ENCODE peak calls at places on chromosomes 4 and X, in six cellular contexts. G, X, Z, A, E and L are unnamed samples.

GRCh38 chrX:78213331-78213730 is 73.9 kb upstream of the TAF9B start:
- DNase-seq in G (no peak), X (no peak), Z (no peak), A (no peak), E (no peak), L (no peak)

GRCh38 chr4:186161138-186161537 is 30.2 kb upstream of the CYP4V2 start:
- DNase-seq in G (no peak), X (no peak), Z (no peak), A (no peak), E (no peak), L (no peak)

GRCh38 chr4:184355111-184355604 is 119.2 kb downstream of the IRF2 start:
- DNase-seq in G (no peak), X (peak), Z (peak), A (peak), E (peak), L (peak)

GRCh38 chrX:68830486-68831404 is 1.9 kb downstream of the EFNB1 start:
- DNase-seq in G (no peak), X (no peak), Z (peak), A (no peak), E (peak), L (no peak)

GRCh38 chrX:138191998-138192397 is 519.5 kb downstream of the FGF13 start:
- DNase-seq in G (peak), X (no peak), Z (peak), A (peak), E (peak), L (peak)

GRCh38 chrX:154457491-154458115 is 478 bp upstream of the PLXNA3 start:
- DNase-seq in G (no peak), X (no peak), Z (peak), A (no peak), E (peak), L (peak)

GRCh38 chrX:76148011-76148665 is 24.7 kb upstream of the PBDC1 start:
- DNase-seq in G (no peak), X (peak), Z (no peak), A (peak), E (no peak), L (no peak)

GRCh38 chr4:48483777-48484493 is 792 bp downstream of the SLC10A4 start:
- DNase-seq in G (no peak), X (no peak), Z (peak), A (no peak), E (peak), L (no peak)

GRCh38 chr4:40621229-40621591 is 8.5 kb downstream of the RBM47 start:
- DNase-seq in G (no peak), X (no peak), Z (no peak), A (no peak), E (no peak), L (no peak)

GRCh38 chrX:13152511-13152868 is 108.1 kb upstream of the FAM9C start:
- DNase-seq in G (no peak), X (no peak), Z (peak), A (no peak), E (no peak), L (no peak)

GRCh38 chrX:2627272-2627867 is 63.7 kb upstream of the CD99 start:
- DNase-seq in G (no peak), X (peak), Z (peak), A (peak), E (peak), L (peak)

GRCh38 chrX:48800574-48801280 is 1.1 kb upstream of the HDAC6 start:
- DNase-seq in G (no peak), X (no peak), Z (no peak), A (no peak), E (no peak), L (peak)

GRCh38 chr4:173005912-173006633 is 162.5 kb upstream of the GALNT7 start:
- DNase-seq in G (no peak), X (no peak), Z (no peak), A (no peak), E (no peak), L (no peak)

GRCh38 chrX:13876652-13877051 is 59.8 kb upstream of the GPM6B start:
- DNase-seq in G (no peak), X (peak), Z (no peak), A (peak), E (no peak), L (no peak)

GRCh38 chr4:186719925-186720694 is 3.5 kb downstream of the FAT1 start:
- DNase-seq in G (no peak), X (peak), Z (no peak), A (no peak), E (no peak), L (peak)

GRCh38 chr4:101697266-101697665 is 93.3 kb upstream of the BANK1 start:
- DNase-seq in G (no peak), X (no peak), Z (no peak), A (no peak), E (no peak), L (no peak)

GRCh38 chr4:31365006-31365690 is 645.0 kb downstream of the PCDH7 start:
- DNase-seq in G (no peak), X (no peak), Z (no peak), A (no peak), E (no peak), L (no peak)

GRCh38 chr4:167238226-167238625 is 3.9 kb upstream of the SPOCK3 start:
- DNase-seq in G (no peak), X (no peak), Z (no peak), A (no peak), E (no peak), L (peak)

GRCh38 chrX:43655151-43655676 is 885 bp upstream of the MAOA start:
- DNase-seq in G (no peak), X (peak), Z (peak), A (peak), E (peak), L (peak)

GRCh38 chr4:114208747-114209146 is 229.3 kb upstream of the ARSJ start:
- DNase-seq in G (no peak), X (no peak), Z (no peak), A (peak), E (no peak), L (no peak)

GRCh38 chr4:7759635-7760034 is 180.0 kb downstream of the AFAP1 start:
- DNase-seq in G (no peak), X (no peak), Z (no peak), A (no peak), E (no peak), L (no peak)

GRCh38 chr4:25779021-25779420 is 83.8 kb downstream of the SEL1L3 start:
- DNase-seq in G (no peak), X (no peak), Z (no peak), A (peak), E (no peak), L (no peak)

GRCh38 chr4:113537183-113537977 is 224.2 kb downstream of the CAMK2D start:
- DNase-seq in G (no peak), X (no peak), Z (no peak), A (no peak), E (no peak), L (no peak)

GRCh38 chr4:4317496-4318232 is 27.6 kb downstream of the ZBTB49 start:
- DNase-seq in G (no peak), X (no peak), Z (no peak), A (no peak), E (no peak), L (no peak)

GRCh38 chr4:55348436-55348835 is 2.4 kb downstream of the SRD5A3 start:
- DNase-seq in G (no peak), X (peak), Z (no peak), A (peak), E (no peak), L (no peak)

GRCh38 chr4:8538703-8539567 is 41.3 kb upstream of the GPR78 start:
- DNase-seq in G (no peak), X (peak), Z (no peak), A (peak), E (no peak), L (peak)

GRCh38 chrX:46791927-46792825 is 33.3 kb upstream of the SLC9A7 start:
- DNase-seq in G (no peak), X (peak), Z (peak), A (peak), E (no peak), L (no peak)

GRCh38 chr4:155967098-155967497 is 13.4 kb upstream of the CTSO start:
- DNase-seq in G (no peak), X (peak), Z (no peak), A (peak), E (no peak), L (no peak)

GRCh38 chr4:6198278-6198677 is 2.1 kb downstream of the JAKMIP1 start:
- DNase-seq in G (no peak), X (no peak), Z (no peak), A (no peak), E (no peak), L (no peak)

GRCh38 chr4:26320159-26320452 is 708 bp upstream of the RBPJ start:
- DNase-seq in G (no peak), X (peak), Z (no peak), A (peak), E (no peak), L (no peak)

GRCh38 chrX:137563681-137564651 is 2.0 kb upstream of the ZIC3 start:
- DNase-seq in G (no peak), X (no peak), Z (peak), A (no peak), E (peak), L (no peak)

GRCh38 chrX:74251006-74251930 is 52.7 kb upstream of the ZCCHC13 start:
- DNase-seq in G (no peak), X (peak), Z (no peak), A (peak), E (no peak), L (peak)

GRCh38 chr4:129926936-129927335 is 831.0 kb downstream of the C4orf33 start:
- DNase-seq in G (no peak), X (no peak), Z (no peak), A (no peak), E (no peak), L (peak)

GRCh38 chrX:152154050-152154449 is 15.7 kb upstream of the MAGEA10 start:
- DNase-seq in G (no peak), X (no peak), Z (no peak), A (no peak), E (no peak), L (no peak)

GRCh38 chr4:14700544-14700943 is 301.7 kb upstream of the CPEB2 start:
- DNase-seq in G (no peak), X (no peak), Z (no peak), A (no peak), E (no peak), L (no peak)

GRCh38 chrX:24542756-24543155 is 77.7 kb downstream of the PDK3 start:
- DNase-seq in G (no peak), X (no peak), Z (no peak), A (no peak), E (no peak), L (no peak)

GRCh38 chr4:2835978-2836377 is 7.7 kb upstream of the ADD1 start:
- DNase-seq in G (no peak), X (no peak), Z (no peak), A (no peak), E (peak), L (no peak)

DNA sequence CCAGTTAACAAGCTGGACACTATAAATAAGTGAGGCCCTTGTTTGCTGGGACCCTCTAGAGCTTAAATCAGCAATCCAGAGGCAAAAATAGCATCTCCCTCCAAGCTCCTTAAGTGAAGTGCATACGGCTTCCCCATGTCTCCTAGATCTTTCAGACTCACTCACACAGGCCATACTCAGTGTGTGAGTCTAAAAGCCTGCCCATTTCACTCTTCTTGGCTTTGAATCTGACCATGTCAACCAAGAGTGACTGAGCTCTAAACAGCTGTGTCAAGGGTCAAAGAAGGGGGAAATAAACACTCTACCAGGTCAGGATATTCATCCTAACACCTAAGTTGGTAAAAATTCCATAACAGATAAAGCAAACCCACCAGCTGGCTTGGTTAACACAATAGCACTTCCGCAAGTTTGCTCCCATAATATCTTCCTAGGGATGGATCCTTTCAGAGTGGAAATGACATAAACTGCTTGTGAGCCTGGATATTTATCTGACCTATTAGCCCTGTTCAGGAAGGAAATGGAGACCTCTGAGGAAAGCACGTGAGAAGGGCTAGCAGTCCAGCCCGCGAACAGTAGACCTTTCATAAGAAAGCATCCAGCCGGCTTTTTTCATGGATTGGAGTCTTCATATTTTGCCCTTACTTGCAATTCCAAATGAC is 65.6 kb downstream of the MID1 start:
- DNase-seq in G (no peak), X (peak), Z (no peak), A (no peak), E (no peak), L (no peak)
- H4K91ac ChIP-seq in G (no peak), X (no peak), Z (no peak), A (no peak), E (no peak), L (no peak)

GRCh38 chr4:73735231-73735630 is 5.1 kb upstream of the CXCL8 start:
- DNase-seq in G (no peak), X (peak), Z (no peak), A (peak), E (no peak), L (peak)
- H4K91ac ChIP-seq in G (no peak), X (peak), Z (no peak), A (no peak), E (no peak), L (no peak)

GRCh38 chr4:1371831-1372165 is 24.8 kb downstream of the UVSSA start:
- DNase-seq in G (no peak), X (no peak), Z (no peak), A (no peak), E (no peak), L (no peak)
- H4K91ac ChIP-seq in G (no peak), X (no peak), Z (no peak), A (no peak), E (no peak), L (no peak)

DNA sequence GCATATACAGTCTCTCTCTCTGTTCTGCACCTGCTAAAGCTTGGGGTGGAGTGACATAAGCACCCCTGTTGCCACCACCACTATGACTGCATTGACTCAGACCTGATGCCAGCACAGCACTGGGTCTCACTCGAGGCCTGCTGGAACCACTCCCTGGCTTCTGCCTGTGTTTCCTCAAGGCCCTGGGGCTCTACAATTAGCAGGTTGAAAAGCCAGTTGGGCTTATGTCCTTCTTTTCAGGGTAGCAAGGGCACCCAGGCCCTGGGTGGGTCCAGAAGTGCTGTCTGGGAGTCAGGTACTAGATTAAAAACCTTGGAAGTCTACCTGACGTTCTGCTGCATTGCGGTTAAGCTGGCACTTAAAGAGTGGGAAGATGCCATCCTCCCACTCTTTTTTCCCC is 50.5 kb upstream of the MAGEC3 start:
- DNase-seq in G (no peak), X (no peak), Z (no peak), A (no peak), E (no peak), L (no peak)
- H4K91ac ChIP-seq in G (no peak), X (no peak), Z (no peak), A (no peak), E (no peak), L (no peak)

GRCh38 chr4:143555676-143556075 is 42.2 kb downstream of the SMARCA5 start:
- DNase-seq in G (no peak), X (no peak), Z (no peak), A (peak), E (no peak), L (peak)

GRCh38 chr4:143558823-143559756 is 45.6 kb downstream of the SMARCA5 start:
- DNase-seq in G (no peak), X (no peak), Z (peak), A (peak), E (peak), L (peak)

GRCh38 chr4:143559757-143560147 is 46.2 kb downstream of the SMARCA5 start:
- DNase-seq in G (no peak), X (no peak), Z (peak), A (no peak), E (no peak), L (no peak)

GRCh38 chr4:143554728-143555597 is 41.5 kb downstream of the SMARCA5 start:
- DNase-seq in G (no peak), X (no peak), Z (no peak), A (no peak), E (no peak), L (no peak)

DNA sequence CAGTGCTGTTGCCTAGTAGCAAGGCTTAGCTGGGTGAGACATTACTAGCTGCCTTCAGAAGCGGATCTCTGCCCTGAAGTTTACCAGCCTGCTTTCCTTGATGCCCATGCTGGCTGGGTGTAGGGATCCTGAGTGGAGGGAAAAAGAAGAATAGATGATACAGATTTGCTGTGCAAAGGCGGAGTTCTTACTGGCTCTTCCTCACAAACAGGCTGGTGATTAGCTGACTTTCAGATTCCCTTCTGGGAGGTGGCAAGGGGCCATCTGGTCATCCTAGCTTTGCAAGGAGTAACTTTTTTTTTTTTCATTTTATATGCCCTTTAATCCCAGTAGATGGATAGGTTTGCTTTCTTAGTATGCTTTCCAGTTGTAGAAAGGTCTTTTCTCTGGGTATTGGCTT is 44.8 kb downstream of the SMARCA5 start:
- DNase-seq in G (no peak), X (no peak), Z (no peak), A (no peak), E (no peak), L (no peak)
- H4K91ac ChIP-seq in G (no peak), X (no peak), Z (no peak), A (no peak), E (no peak), L (no peak)

GRCh38 chr4:67320645-67321044 is 224.7 kb downstream of the CENPC start:
- DNase-seq in G (no peak), X (no peak), Z (no peak), A (no peak), E (no peak), L (no peak)
- H4K91ac ChIP-seq in G (no peak), X (no peak), Z (no peak), A (no peak), E (no peak), L (no peak)

DNA sequence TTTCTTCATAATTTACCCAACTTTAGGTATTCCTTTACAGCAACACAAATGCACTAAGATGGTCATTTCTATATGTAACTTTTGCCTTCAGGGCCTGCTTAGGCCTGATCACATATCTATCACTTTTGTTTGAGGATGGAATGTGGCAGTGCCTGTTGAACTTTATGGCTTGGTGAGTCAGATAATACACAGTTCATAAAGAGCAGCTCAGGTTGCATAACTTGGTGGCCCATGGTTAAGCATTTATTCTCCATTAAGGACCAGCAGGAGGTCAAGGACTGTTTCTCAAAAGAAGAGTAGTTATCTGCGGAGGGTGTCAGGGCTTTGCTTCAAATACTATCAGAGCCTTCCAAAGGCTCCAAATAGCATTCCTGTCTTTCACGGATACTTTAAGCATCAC is 124.1 kb upstream of the PDHA2 start:
- DNase-seq in G (no peak), X (no peak), Z (no peak), A (no peak), E (no peak), L (peak)
- H4K91ac ChIP-seq in G (no peak), X (no peak), Z (no peak), A (no peak), E (no peak), L (no peak)

GRCh38 chr4:152500798-152501434 is 35.0 kb downstream of the FBXW7 start:
- DNase-seq in G (peak), X (peak), Z (peak), A (peak), E (no peak), L (peak)
- H4K91ac ChIP-seq in G (no peak), X (no peak), Z (no peak), A (no peak), E (no peak), L (no peak)

GRCh38 chr4:23324291-23324690 is 565.6 kb downstream of the PPARGC1A start:
- DNase-seq in G (no peak), X (peak), Z (no peak), A (no peak), E (no peak), L (no peak)
- H4K91ac ChIP-seq in G (no peak), X (no peak), Z (no peak), A (no peak), E (no peak), L (no peak)

GRCh38 chr4:74793757-74794340 is 474 bp downstream of the BTC start:
- DNase-seq in G (peak), X (peak), Z (peak), A (no peak), E (peak), L (peak)
- H4K91ac ChIP-seq in G (no peak), X (no peak), Z (no peak), A (no peak), E (no peak), L (no peak)